ENCODE peak calls at places on chromosomes 11 and 22, in eight cellular contexts. W, A, G, S, P, B, F and T are unnamed samples. For H3K79me2, the result is how much of the 10 kb centered on the place peaks cover.

GRCh38 chr11:117188620-117189081 is 10.1 kb downstream of the SIDT2 start:
- DNase-seq in B (no peak), G (no peak), W (no peak), P (no peak), F (no peak), S (no peak), A (no peak), T (no peak)

GRCh38 chr11:110479070-110479444 is 49.3 kb downstream of the FDX1 start:
- DNase-seq in G (no peak), F (no peak), B (no peak), A (no peak), W (no peak), S (no peak), P (no peak), T (peak)

GRCh38 chr22:38086001-38086845 is 2.2 kb upstream of the SLC16A8 start:
- DNase-seq in G (peak), A (peak), F (peak), S (no peak), B (no peak), P (no peak), W (no peak), T (no peak)

GRCh38 chr22:35330258-35330861 is 30.7 kb downstream of the TOM1 start:
- DNase-seq in A (no peak), G (peak), F (no peak), S (peak), B (no peak), P (peak), W (no peak), T (no peak)

GRCh38 chr11:113519989-113520613 is 44.9 kb upstream of the DRD2 start:
- DNase-seq in P (no peak), S (peak), W (no peak), B (peak), A (no peak), F (no peak), G (peak), T (no peak)

GRCh38 chr11:31995525-31996123 is 95.2 kb upstream of the RCN1 start:
- DNase-seq in A (no peak), F (no peak), P (no peak), W (no peak), S (peak), B (no peak), G (peak), T (no peak)

GRCh38 chr11:134235399-134235798 is 10.9 kb downstream of the VPS26B start:
- DNase-seq in S (no peak), A (no peak), F (no peak), B (no peak), G (no peak), W (no peak), P (no peak), T (no peak)

GRCh38 chr11:3802016-3802790 is 4.8 kb upstream of the NUP98 start:
- DNase-seq in A (no peak), B (no peak), S (peak), W (no peak), G (no peak), P (peak), F (no peak), T (no peak)

GRCh38 chr11:35558468-35558867 is 33.1 kb upstream of the PAMR1 start:
- DNase-seq in S (no peak), G (no peak), P (no peak), W (no peak), A (no peak), F (no peak), B (no peak), T (no peak)

GRCh38 chr22:39369186-39369585 is 19.4 kb downstream of the SYNGR1 start:
- DNase-seq in P (no peak), S (no peak), G (no peak), A (no peak), B (no peak), W (no peak), F (no peak), T (no peak)

GRCh38 chr22:39364646-39365405 is 15.0 kb downstream of the SYNGR1 start:
- DNase-seq in B (no peak), P (no peak), S (peak), W (no peak), F (no peak), A (no peak), G (no peak), T (no peak)

GRCh38 chr22:39365406-39365782 is 15.6 kb downstream of the SYNGR1 start:
- DNase-seq in W (no peak), A (no peak), G (no peak), F (no peak), B (no peak), S (no peak), P (no peak), T (no peak)

GRCh38 chr22:39368402-39368801 is 18.6 kb downstream of the SYNGR1 start:
- DNase-seq in F (no peak), S (no peak), P (no peak), A (no peak), G (no peak), B (no peak), W (no peak), T (no peak)

DNA sequence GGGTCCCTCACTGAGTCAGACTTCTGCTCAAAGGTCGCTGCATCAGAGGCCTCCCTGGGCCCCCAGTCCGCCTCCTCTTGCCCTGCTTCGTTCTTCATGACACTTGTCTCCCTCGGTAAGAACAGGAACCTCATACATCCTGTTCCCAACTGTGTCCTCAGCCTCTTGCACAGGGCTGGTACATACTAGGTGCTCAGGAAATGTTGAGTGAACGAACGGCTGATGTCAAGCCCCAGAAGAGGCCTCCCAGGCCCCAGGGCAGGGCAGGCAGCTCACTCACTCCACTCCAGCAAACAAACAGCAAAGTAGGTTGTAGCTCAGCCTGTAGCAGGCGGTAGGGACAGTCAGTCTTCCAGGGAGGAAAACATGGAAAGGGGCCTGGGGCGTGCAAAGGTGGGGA is 17.2 kb downstream of the SYNGR1 start:
- DNase-seq in A (no peak), P (no peak), W (no peak), B (no peak), F (no peak), G (no peak), S (no peak), T (no peak)
- H3K79me2 ChIP-seq in A (under half), P (under half), W (under half), B (under half), F (under half), G (under half), S (under half), T (under half)

GRCh38 chr11:24833598-24833997 is 336.7 kb downstream of the LUZP2 start:
- DNase-seq in G (no peak), B (no peak), F (no peak), A (no peak), W (no peak), S (no peak), P (no peak), T (no peak)

DNA sequence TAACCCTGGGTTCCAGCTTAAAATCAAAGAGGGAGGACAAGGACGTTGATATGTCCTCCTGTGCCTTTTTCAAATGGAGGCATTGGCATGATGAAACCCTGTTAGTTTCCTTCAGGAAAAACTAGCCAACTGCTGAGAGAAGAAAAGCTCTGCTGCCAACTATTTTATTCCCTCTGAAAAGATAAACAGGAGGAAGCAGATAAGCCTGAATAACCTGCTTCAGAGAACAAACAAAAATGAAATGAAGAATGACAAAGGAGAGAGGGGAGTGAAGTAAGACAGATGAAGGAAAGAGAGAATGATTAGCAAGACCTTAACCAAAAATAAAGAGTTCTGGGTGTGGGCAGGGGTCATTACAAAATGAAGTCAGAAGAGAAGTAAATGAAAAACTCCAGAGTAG is 332.1 kb downstream of the LUZP2 start:
- DNase-seq in G (peak), P (no peak), A (peak), B (no peak), S (no peak), W (no peak), F (no peak), T (no peak)
- H2AFZ ChIP-seq in G (peak), P (no peak), A (peak), B (no peak), S (no peak), W (no peak), F (no peak), T (no peak)

DNA sequence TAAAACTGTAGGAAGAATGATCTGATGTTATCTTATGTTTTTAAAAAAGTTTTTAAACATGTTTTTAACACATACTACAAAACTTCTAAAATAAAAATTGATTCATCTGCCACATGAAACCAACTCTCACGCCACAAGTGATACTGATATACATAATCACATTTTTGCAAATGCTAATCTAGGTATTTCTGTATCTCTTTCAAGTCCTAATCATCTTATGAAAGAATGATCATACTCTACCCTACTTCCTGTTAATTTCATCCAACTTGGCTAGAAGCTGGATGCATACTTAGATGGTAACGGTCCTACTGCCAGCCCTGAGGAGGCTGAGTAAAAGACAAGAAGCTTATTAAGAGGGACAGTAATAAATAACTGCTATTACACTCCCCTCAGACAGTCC is 19.2 kb downstream of the THAP12 start:
- DNase-seq in W (no peak), G (no peak), F (no peak), P (no peak), B (no peak), S (no peak), A (no peak), T (no peak)
- TF ChIP-seq EZH2 in W (no peak), G (no peak), F (no peak), P (no peak), B (no peak), S (no peak), A (no peak), T (no peak)

DNA sequence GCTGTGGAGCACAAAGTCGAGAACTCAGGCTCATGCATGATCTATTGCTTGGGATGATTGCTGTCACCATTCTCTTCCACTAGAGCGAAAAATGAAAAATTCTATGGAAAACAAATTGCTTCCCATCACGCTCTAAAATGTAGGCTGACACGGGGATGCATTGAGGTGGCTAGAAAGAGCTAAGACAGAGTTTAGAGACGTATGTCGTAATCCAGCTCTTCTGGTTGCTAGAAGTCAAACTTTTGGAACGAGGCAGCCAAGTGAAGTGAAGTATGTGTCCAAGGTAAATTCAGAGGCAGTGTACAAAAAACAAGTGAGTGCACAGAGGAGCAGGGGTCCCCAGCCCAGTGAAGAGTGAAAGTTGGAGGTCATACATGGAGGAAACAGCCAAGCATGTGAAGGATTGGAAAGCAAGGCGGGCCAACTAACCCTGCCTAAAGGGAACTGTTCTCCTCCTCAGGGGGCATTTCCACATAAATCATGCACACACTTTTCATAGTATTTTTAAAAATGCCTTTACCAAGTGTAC is 528.5 kb downstream of the NTM start:
- DNase-seq in B (no peak), A (no peak), S (no peak), W (no peak), G (no peak), P (no peak), F (no peak), T (no peak)
- H3K79me2 ChIP-seq in B (under half), A (under half), S (under half), W (under half), G (under half), P (under half), F (under half), T (under half)

DNA sequence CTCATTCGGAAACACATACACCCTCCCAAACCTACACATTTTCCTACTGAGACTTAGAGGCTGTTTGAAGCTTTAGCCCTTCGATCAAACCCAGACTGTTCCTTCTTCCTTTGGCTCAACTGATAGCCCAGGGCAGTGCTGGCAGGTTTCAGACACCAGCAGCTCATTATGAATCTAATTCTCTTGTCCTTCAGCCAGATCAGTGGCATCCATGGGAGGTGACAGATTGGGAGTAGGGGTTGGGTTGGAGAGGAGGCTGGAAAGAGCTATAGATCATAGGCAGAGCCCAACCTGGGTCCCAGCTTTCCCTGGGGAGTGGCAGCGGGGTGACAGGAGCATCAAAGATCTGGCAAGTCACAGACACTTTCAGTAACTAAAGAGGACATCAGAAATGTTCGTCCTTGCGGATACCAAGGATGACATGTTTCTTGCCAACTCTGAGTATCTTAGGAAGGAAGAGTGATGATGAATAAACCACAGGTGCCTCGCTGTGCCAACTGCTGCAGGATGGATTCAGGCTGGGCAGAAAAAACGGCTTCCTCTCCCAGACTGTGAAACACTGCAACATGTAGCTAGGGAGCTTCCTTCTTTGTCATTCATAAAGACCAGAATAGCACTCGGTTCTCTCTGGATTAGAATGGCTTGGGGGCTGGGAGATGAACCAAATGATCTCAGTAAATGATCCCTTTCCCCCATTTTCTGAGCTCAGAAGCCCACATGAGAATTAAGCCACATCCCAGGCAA is 19.1 kb downstream of the ABCC8 start:
- DNase-seq in F (no peak), W (no peak), P (no peak), S (no peak), A (peak), B (no peak), G (no peak), T (no peak)
- H2AFZ ChIP-seq in F (no peak), W (no peak), P (no peak), S (no peak), A (peak), B (no peak), G (no peak), T (no peak)